ENCODE peak calls at places on chromosome 1, in seven cellular contexts. F is cardiac fibroblast, L is astrocyte of the spinal cord, E is MM.1S, J is AG10803, O is fibroblast of lung, D is GM23248. T is an unnamed sample.

GRCh38 chr1:27858072-27858948 is 14.0 kb upstream of the THEMIS2 start:
- DNase-seq in J (peak; percentile 81), D (peak; percentile 88), E (peak; percentile 70), O (peak; percentile 88), L (peak; percentile 85), F (peak; percentile 90), T (peak; percentile 80)

GRCh38 chr1:241591736-241592135 is 48.4 kb downstream of the CHML start:
- DNase-seq in E (no peak), O (no peak), J (no peak), D (no peak), F (no peak), L (no peak), T (no peak)

GRCh38 chr1:10824821-10825540 is 28.5 kb upstream of the CASZ1 start:
- DNase-seq in J (peak; percentile 39), F (peak; percentile 52), O (peak; percentile 30), E (no peak), L (peak; percentile 25), D (peak; percentile 92), T (no peak)

GRCh38 chr1:50424045-50424939 is 1.0 kb upstream of the DMRTA2 start:
- DNase-seq in D (no peak), E (no peak), J (no peak), F (no peak), L (no peak), O (peak; percentile 34), T (no peak)

GRCh38 chr1:240031414-240031813 is 60.3 kb upstream of the FMN2 start:
- DNase-seq in F (peak; percentile 2), J (peak; percentile 69), E (no peak), L (no peak), D (peak; percentile 73), O (peak; percentile 50), T (peak; percentile 5)

GRCh38 chr1:56250809-56251208 is 328.6 kb downstream of the PLPP3 start:
- DNase-seq in L (no peak), E (no peak), F (no peak), D (no peak), J (no peak), O (no peak), T (no peak)

GRCh38 chr1:200282497-200283122 is 127.2 kb downstream of the ZNF281 start:
- DNase-seq in L (no peak), D (no peak), E (peak; percentile 40), J (no peak), F (no peak), O (no peak), T (no peak)

GRCh38 chr1:48532976-48533375 is 61.0 kb upstream of the SPATA6 start:
- DNase-seq in O (no peak), D (no peak), L (no peak), J (no peak), E (no peak), F (no peak), T (no peak)

GRCh38 chr1:116374340-116375164 is 1.5 kb downstream of the ATP1A1 start:
- DNase-seq in D (peak; percentile 45), L (no peak), E (no peak), J (no peak), O (no peak), F (no peak), T (peak; percentile 64)

GRCh38 chr1:232880354-232880753 is 70.1 kb upstream of the NTPCR start:
- DNase-seq in F (peak; percentile 56), J (peak; percentile 35), E (no peak), D (peak; percentile 55), O (peak; percentile 44), L (peak; percentile 34), T (peak; percentile 65)

GRCh38 chr1:164587617-164588367 is 28.8 kb downstream of the PBX1 start:
- DNase-seq in O (no peak), E (no peak), D (no peak), F (no peak), J (no peak), L (no peak), T (no peak)

DNA sequence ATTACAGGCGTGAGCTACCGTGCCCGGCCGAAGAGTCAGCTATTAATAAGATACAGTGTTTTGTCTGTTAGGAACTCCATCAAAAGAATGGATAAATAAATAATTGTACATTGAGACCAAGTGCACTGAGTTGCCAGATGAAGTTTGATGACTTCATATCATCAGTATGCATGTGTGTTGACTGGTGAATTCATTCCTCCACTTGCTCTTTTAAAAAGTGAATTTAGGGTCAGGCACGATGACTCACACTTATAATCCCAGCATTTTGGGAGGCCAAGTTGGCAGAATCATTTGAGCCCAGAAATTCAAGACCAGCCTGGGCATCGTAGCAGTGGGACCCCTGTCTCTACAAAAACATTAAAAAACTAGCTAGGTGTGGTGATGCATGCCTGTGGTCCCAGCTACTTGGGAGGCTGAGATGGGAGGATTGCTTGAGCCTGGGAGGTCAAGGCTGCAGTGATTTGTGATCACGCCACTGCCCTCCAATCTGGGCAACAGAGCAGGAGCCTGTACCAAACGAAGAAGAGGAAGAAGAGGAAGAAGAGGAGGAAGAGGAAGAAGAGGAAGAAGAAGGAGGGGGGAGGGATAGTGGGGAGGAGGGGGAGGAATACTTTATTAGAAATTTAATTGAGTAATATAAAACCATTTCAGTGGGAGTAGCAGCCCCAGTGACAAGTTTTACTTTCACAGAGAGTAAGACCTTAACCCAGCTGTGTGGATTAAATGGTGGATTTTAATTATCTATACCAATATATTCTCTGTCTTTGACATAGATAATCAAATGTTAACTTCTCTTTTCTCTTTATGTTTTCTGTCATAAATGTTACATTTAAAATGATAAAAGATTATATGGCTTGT is 74.9 kb downstream of the CCDC18 start:
- DNase-seq in O (peak; percentile 79), L (peak; percentile 70), F (peak; percentile 51), E (no peak), J (peak; percentile 72), D (peak; percentile 71), T (no peak)
- H3K4me3 ChIP-seq in O (no peak overlapping the region), L (no peak overlapping the region), F (no peak overlapping the region), E (no peak overlapping the region), J (no peak overlapping the region), D (no peak overlapping the region), T (no peak overlapping the region)

DNA sequence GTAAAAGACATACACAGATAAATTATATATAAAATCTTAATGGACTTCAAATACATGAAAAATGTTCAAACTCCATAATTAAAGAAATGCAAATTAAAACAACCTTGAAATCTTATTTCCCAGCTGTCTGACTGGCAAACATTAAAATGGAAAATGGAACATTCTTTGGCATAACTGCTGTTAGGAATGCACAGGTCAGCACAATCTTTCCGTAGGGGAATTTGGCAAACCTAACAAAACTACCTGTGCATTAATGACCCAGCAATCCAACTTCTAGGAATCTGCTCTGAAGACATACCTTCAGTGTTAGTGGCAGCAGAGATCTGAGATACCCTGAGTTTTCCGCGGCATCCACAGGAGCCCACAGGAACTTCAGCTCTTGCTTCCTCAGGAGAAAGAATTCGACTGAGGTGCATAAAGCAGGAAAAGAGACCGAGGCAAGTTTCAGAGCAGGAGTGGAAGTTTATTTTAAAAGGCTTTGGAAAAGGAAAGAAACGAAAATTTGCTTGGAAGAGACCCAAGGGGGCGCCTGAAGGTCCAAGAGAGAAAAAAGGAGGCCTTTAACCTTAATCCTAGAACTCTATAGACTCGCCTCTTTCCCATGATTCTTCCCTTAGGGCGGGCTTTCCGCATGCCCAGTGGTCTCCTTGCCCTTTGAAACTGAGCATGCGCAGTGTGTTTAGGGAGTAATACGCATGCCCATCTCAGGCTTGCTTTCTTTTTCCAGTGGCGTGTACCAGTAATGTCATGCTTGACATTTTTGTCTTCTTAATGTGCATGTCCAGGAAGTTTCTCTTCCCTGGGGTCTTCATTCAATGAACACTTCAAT is 24.8 kb downstream of the LYPD8 start:
- DNase-seq in D (peak; percentile 17), L (no peak), F (no peak), J (peak; percentile 6), O (no peak), E (no peak), T (no peak)
- H3K4me3 ChIP-seq in D (peak overlapping the region; percentile 32), L (no peak overlapping the region), F (no peak overlapping the region), J (no peak overlapping the region), O (no peak overlapping the region), E (no peak overlapping the region), T (no peak overlapping the region)

DNA sequence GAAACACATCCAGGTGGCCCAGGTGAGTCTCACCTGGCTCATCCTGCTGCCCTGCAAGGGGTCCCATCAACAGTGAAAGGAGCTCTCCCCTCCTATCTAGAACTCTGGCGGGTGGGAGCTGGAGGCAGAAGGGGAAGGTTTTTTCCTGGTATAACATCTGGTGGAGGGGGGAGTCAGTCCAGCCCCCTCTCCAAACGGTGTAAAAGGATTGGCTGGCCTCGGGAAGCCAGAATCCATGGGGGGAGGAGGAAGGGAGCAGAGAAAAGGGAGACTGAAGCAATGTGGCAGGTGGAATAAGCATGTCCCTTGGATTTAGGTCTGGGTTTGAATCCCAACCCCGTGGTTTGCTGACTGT is 1.2 kb upstream of the CAMK2N1 start:
- DNase-seq in F (no peak), J (no peak), O (no peak), D (no peak), L (no peak), E (no peak), T (no peak)
- H3K4me3 ChIP-seq in F (no peak overlapping the region), J (no peak overlapping the region), O (peak overlapping the region; percentile 99), D (no peak overlapping the region), L (peak overlapping the region; percentile 55), E (no peak overlapping the region), T (peak overlapping the region; percentile 80)

GRCh38 chr1:115099693-115100050 is 10.4 kb upstream of the TSPAN2 start:
- DNase-seq in E (no peak), F (no peak), L (no peak), O (no peak), J (peak; percentile 52), D (peak; percentile 85), T (no peak)
- H3K4me3 ChIP-seq in E (peak overlapping the region; percentile 20), F (no peak overlapping the region), L (no peak overlapping the region), O (peak overlapping the region; percentile 37), J (no peak overlapping the region), D (peak overlapping the region; percentile 35), T (peak overlapping the region; percentile 61)

DNA sequence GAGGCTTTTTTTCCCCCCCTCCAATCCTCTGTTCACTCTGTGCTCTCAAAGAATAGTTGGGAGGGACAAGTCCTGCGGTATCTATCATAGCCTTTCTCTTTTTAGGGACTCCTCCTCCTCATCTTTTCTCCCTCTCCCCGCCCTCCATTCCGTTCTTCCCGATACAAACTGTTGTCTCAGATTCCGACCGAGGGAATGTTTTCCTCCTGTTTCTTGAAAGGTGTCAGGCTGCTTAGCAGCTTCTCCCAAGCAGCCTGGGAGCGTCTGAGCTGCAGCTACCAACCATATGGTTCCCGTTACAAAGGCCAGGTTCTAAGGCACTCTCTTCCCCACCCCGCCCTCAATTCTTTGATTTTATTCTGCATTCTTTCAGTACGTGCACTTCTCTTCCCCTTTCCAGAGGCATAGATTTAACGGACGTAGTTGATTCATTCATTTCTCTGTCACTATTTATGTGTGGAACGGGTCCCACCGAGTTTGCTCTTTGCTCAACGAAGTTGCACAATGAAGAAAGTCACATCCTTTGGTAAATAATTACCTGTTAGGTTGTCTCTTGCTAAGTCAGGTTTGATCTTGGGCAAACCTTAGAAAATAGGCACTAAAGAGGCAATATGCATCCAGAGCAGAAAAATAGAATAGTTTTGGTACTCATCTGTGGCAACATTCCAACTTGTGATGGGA is 2.8 kb downstream of the ADGRL2 start:
- DNase-seq in L (peak; percentile 27), D (peak; percentile 60), O (peak; percentile 47), E (no peak), F (peak; percentile 54), J (no peak), T (no peak)
- H3K4me3 ChIP-seq in L (peak overlapping the region; percentile 72), D (peak overlapping the region; percentile 83), O (peak overlapping the region; percentile 90), E (peak overlapping the region; percentile 64), F (peak overlapping the region; percentile 83), J (peak overlapping the region; percentile 62), T (peak overlapping the region; percentile 35)